ENCODE peak calls at places on chromosomes 7 and 10, in four cellular contexts. One of them, this sample, is unnamed.
A peak's percentile ranks its signal among the peaks of the same experiment; 100 is the strongest.

GRCh38 chr7:50217961-50218360 is 86.6 kb upstream of the IKZF1 start:
- DNase-seq in lower leg skin: no peak
- DNase-seq in brain microvascular endothelial cell: no peak
- DNase-seq in right lobe of liver: no peak
- DNase-seq in this sample: no peak

GRCh38 chr7:44325811-44326241 is 432 bp upstream of the CAMK2B start:
- DNase-seq in brain microvascular endothelial cell: no peak
- DNase-seq in lower leg skin: no peak
- DNase-seq in right lobe of liver: peak; percentile 52
- DNase-seq in this sample: no peak

GRCh38 chr7:100803398-100804161 is 23.7 kb downstream of the EPHB4 start:
- DNase-seq in brain microvascular endothelial cell: peak; percentile 88
- DNase-seq in lower leg skin: peak; percentile 83
- DNase-seq in right lobe of liver: no peak
- DNase-seq in this sample: peak; percentile 93

GRCh38 chr7:130990178-130990832 is 256.3 kb upstream of the KLF14 start:
- DNase-seq in lower leg skin: peak; percentile 68
- DNase-seq in brain microvascular endothelial cell: no peak
- DNase-seq in right lobe of liver: no peak
- DNase-seq in this sample: no peak

GRCh38 chr7:39587393-39587792 is 21.2 kb downstream of the YAE1 start:
- DNase-seq in lower leg skin: no peak
- DNase-seq in brain microvascular endothelial cell: peak; percentile 53
- DNase-seq in right lobe of liver: no peak
- DNase-seq in this sample: no peak

GRCh38 chr10:13338337-13339128 is 9.6 kb downstream of the SEPHS1 start:
- DNase-seq in right lobe of liver: no peak
- DNase-seq in lower leg skin: no peak
- DNase-seq in brain microvascular endothelial cell: no peak
- DNase-seq in this sample: no peak

GRCh38 chr10:104333728-104334373 is 4.4 kb downstream of the ITPRIP start:
- DNase-seq in right lobe of liver: no peak
- DNase-seq in brain microvascular endothelial cell: no peak
- DNase-seq in lower leg skin: peak; percentile 14
- DNase-seq in this sample: no peak

GRCh38 chr10:47104786-47105385 is 193.7 kb downstream of the PTPN20 start:
- DNase-seq in lower leg skin: peak; percentile 41
- DNase-seq in right lobe of liver: no peak
- DNase-seq in brain microvascular endothelial cell: no peak
- DNase-seq in this sample: no peak

GRCh38 chr7:45292481-45292880 is 134.9 kb downstream of the RAMP3 start:
- DNase-seq in lower leg skin: no peak
- DNase-seq in brain microvascular endothelial cell: no peak
- DNase-seq in right lobe of liver: no peak
- DNase-seq in this sample: no peak

GRCh38 chr10:87740232-87740631 is 77.8 kb downstream of the ATAD1 start:
- DNase-seq in brain microvascular endothelial cell: no peak
- DNase-seq in right lobe of liver: no peak
- DNase-seq in lower leg skin: no peak
- DNase-seq in this sample: no peak

GRCh38 chr10:28087675-28088351 is 88.9 kb upstream of the ODAD2 start:
- DNase-seq in right lobe of liver: no peak
- DNase-seq in lower leg skin: no peak
- DNase-seq in brain microvascular endothelial cell: peak; percentile 88
- DNase-seq in this sample: no peak

GRCh38 chr10:28644647-28645046 is 32.7 kb upstream of the BAMBI start:
- DNase-seq in right lobe of liver: no peak
- DNase-seq in lower leg skin: no peak
- DNase-seq in brain microvascular endothelial cell: no peak
- DNase-seq in this sample: no peak

GRCh38 chr7:30612658-30613265 is 18.1 kb downstream of the GARS1 start:
- DNase-seq in right lobe of liver: no peak
- DNase-seq in brain microvascular endothelial cell: peak; percentile 57
- DNase-seq in lower leg skin: no peak
- DNase-seq in this sample: no peak

GRCh38 chr10:92697663-92698511 is 8.1 kb downstream of the HHEX start:
- DNase-seq in lower leg skin: no peak
- DNase-seq in brain microvascular endothelial cell: no peak
- DNase-seq in right lobe of liver: no peak
- DNase-seq in this sample: no peak

GRCh38 chr7:22949944-22950343 is 64.0 kb downstream of the HYCC1 start:
- DNase-seq in brain microvascular endothelial cell: no peak
- DNase-seq in lower leg skin: no peak
- DNase-seq in right lobe of liver: no peak
- DNase-seq in this sample: no peak

GRCh38 chr7:135499818-135500217 is 10.1 kb downstream of the CNOT4 start:
- DNase-seq in brain microvascular endothelial cell: no peak
- DNase-seq in lower leg skin: no peak
- DNase-seq in right lobe of liver: no peak
- DNase-seq in this sample: no peak

GRCh38 chr7:33807779-33808482 is 97.4 kb upstream of the BMPER start:
- DNase-seq in lower leg skin: no peak
- DNase-seq in brain microvascular endothelial cell: peak; percentile 89
- DNase-seq in right lobe of liver: peak; percentile 57
- DNase-seq in this sample: no peak

GRCh38 chr10:108913300-108913699 is 1010.0 kb downstream of the XPNPEP1 start:
- DNase-seq in brain microvascular endothelial cell: no peak
- DNase-seq in lower leg skin: no peak
- DNase-seq in right lobe of liver: no peak
- DNase-seq in this sample: no peak

GRCh38 chr10:60777696-60778213 is 523 bp upstream of the CDK1 start:
- DNase-seq in lower leg skin: no peak
- DNase-seq in brain microvascular endothelial cell: no peak
- DNase-seq in right lobe of liver: no peak
- DNase-seq in this sample: no peak

GRCh38 chr7:122383934-122384333 is 79.4 kb upstream of the FEZF1 start:
- DNase-seq in brain microvascular endothelial cell: no peak
- DNase-seq in right lobe of liver: no peak
- DNase-seq in lower leg skin: no peak
- DNase-seq in this sample: no peak

GRCh38 chr10:88162852-88163251 is 299.4 kb downstream of the PTEN start:
- DNase-seq in right lobe of liver: no peak
- DNase-seq in lower leg skin: no peak
- DNase-seq in brain microvascular endothelial cell: no peak
- DNase-seq in this sample: no peak

GRCh38 chr7:159027803-159028455 is 116.7 kb downstream of the VIPR2 start:
- DNase-seq in lower leg skin: no peak
- DNase-seq in right lobe of liver: no peak
- DNase-seq in brain microvascular endothelial cell: no peak
- DNase-seq in this sample: no peak

GRCh38 chr10:76723781-76724336 is 913.7 kb downstream of the KCNMA1 start:
- DNase-seq in lower leg skin: no peak
- DNase-seq in right lobe of liver: no peak
- DNase-seq in brain microvascular endothelial cell: no peak
- DNase-seq in this sample: no peak

GRCh38 chr10:46096426-46096825 is 50.4 kb upstream of the MSMB start:
- DNase-seq in brain microvascular endothelial cell: peak; percentile 44
- DNase-seq in right lobe of liver: no peak
- DNase-seq in lower leg skin: no peak
- DNase-seq in this sample: no peak